ENCODE peak calls at places on chromosomes 16 and 17, in four cellular contexts. A, J, Q and N are unnamed samples.
A peak's percentile ranks its signal among the peaks of the same experiment; 100 is the strongest.

GRCh38 chr17:5630434-5630833 is 46.1 kb upstream of the NLRP1 start:
- DNase-seq in Q (no peak), A (no peak), J (no peak), N (no peak)

GRCh38 chr17:7217113-7217987 is 2.3 kb downstream of the DLG4 start:
- DNase-seq in J (no peak), Q (no peak), A (no peak), N (peak; percentile 82)

GRCh38 chr17:46929413-46929812 is 6.5 kb downstream of the GOSR2 start:
- DNase-seq in Q (no peak), A (no peak), J (no peak), N (no peak)

GRCh38 chr16:24544640-24545039 is 5.3 kb downstream of the RBBP6 start:
- DNase-seq in J (no peak), Q (no peak), A (no peak), N (no peak)

GRCh38 chr17:77427471-77427991 is 286.8 kb downstream of the SEC14L1 start:
- DNase-seq in Q (no peak), J (no peak), A (no peak), N (peak; percentile 52)

GRCh38 chr17:72095316-72095715 is 25.5 kb upstream of the SOX9 start:
- DNase-seq in Q (no peak), A (no peak), J (no peak), N (no peak)

GRCh38 chr17:20171741-20172377 is 162.7 kb downstream of the SPECC1 start:
- DNase-seq in J (no peak), Q (no peak), A (peak; percentile 27), N (no peak)

GRCh38 chr17:29138991-29139682 is 41.1 kb downstream of the MYO18A start:
- DNase-seq in J (no peak), Q (no peak), A (no peak), N (no peak)

GRCh38 chr17:45923511-45924268 is 29.3 kb downstream of the MAPT start:
- DNase-seq in Q (no peak), J (no peak), A (peak; percentile 86), N (no peak)

GRCh38 chr17:28547096-28547622 is 5.3 kb downstream of the UNC119 start:
- DNase-seq in A (no peak), Q (no peak), J (no peak), N (no peak)

GRCh38 chr17:64336760-64337413 is 53.8 kb downstream of the PECAM1 start:
- DNase-seq in A (no peak), Q (peak; percentile 7), J (no peak), N (no peak)

GRCh38 chr17:27539794-27540193 is 83.5 kb downstream of the KSR1 start:
- DNase-seq in Q (no peak), A (no peak), J (no peak), N (no peak)

GRCh38 chr17:78707016-78707415 is 75.1 kb downstream of the CYTH1 start:
- DNase-seq in A (no peak), J (no peak), Q (no peak), N (peak; percentile 45)

GRCh38 chr17:20997711-20998570 is 44.9 kb downstream of the USP22 start:
- DNase-seq in J (no peak), A (no peak), Q (no peak), N (peak; percentile 41)

GRCh38 chr17:77645441-77646430 is 312.8 kb upstream of the TNRC6C start:
- DNase-seq in Q (no peak), A (no peak), J (no peak), N (no peak)

GRCh38 chr16:58814348-58814801 is 80.3 kb upstream of the GOT2 start:
- DNase-seq in A (peak; percentile 16), J (no peak), Q (peak; percentile 13), N (peak; percentile 70)

GRCh38 chr17:74089869-74090464 is 113.5 kb upstream of the RPL38 start:
- DNase-seq in J (peak; percentile 11), Q (peak; percentile 61), A (peak; percentile 68), N (peak; percentile 63)

GRCh38 chr17:27290916-27291598 is 2.9 kb upstream of the WSB1 start:
- DNase-seq in J (no peak), Q (no peak), A (peak; percentile 28), N (no peak)

GRCh38 chr16:17222756-17223411 is 247.9 kb downstream of the XYLT1 start:
- DNase-seq in J (no peak), Q (no peak), A (no peak), N (no peak)

GRCh38 chr17:81386646-81387234 is 8.5 kb upstream of the BAHCC1 start:
- DNase-seq in A (peak; percentile 45), J (no peak), Q (no peak), N (peak; percentile 73)

GRCh38 chr17:12282056-12282455 is 261.4 kb downstream of the MAP2K4 start:
- DNase-seq in J (no peak), A (no peak), Q (no peak), N (no peak)

GRCh38 chr17:31068291-31068690 is 26.5 kb upstream of the NF1 start:
- DNase-seq in A (peak; percentile 37), J (no peak), Q (no peak), N (peak; percentile 8)

GRCh38 chr16:65749566-65749965 is 616.9 kb upstream of the CDH5 start:
- DNase-seq in A (no peak), J (no peak), Q (no peak), N (no peak)

GRCh38 chr16:53785044-53785443 is 81.1 kb downstream of the FTO start:
- DNase-seq in J (no peak), Q (no peak), A (no peak), N (no peak)

GRCh38 chr16:10325783-10326543 is 59.9 kb upstream of the ATF7IP2 start:
- DNase-seq in Q (no peak), A (no peak), J (no peak), N (no peak)

GRCh38 chr17:59783221-59784016 is 76.0 kb downstream of the VMP1 start:
- DNase-seq in A (no peak), J (no peak), Q (no peak), N (peak; percentile 73)

GRCh38 chr17:78442648-78443128 is 64.2 kb downstream of the PGS1 start:
- DNase-seq in Q (no peak), A (no peak), J (no peak), N (no peak)

GRCh38 chr17:17183744-17184143 is 22.4 kb downstream of the PLD6 start:
- DNase-seq in A (no peak), J (no peak), Q (no peak), N (no peak)

GRCh38 chr17:17180141-17180603 is 26.0 kb downstream of the PLD6 start:
- DNase-seq in A (no peak), J (no peak), Q (no peak), N (no peak)

GRCh38 chr17:17182601-17183136 is 23.5 kb downstream of the PLD6 start:
- DNase-seq in A (no peak), J (no peak), Q (no peak), N (no peak)

GRCh38 chr17:17180741-17181525 is 25.2 kb downstream of the PLD6 start:
- DNase-seq in Q (no peak), J (no peak), A (no peak), N (no peak)

DNA sequence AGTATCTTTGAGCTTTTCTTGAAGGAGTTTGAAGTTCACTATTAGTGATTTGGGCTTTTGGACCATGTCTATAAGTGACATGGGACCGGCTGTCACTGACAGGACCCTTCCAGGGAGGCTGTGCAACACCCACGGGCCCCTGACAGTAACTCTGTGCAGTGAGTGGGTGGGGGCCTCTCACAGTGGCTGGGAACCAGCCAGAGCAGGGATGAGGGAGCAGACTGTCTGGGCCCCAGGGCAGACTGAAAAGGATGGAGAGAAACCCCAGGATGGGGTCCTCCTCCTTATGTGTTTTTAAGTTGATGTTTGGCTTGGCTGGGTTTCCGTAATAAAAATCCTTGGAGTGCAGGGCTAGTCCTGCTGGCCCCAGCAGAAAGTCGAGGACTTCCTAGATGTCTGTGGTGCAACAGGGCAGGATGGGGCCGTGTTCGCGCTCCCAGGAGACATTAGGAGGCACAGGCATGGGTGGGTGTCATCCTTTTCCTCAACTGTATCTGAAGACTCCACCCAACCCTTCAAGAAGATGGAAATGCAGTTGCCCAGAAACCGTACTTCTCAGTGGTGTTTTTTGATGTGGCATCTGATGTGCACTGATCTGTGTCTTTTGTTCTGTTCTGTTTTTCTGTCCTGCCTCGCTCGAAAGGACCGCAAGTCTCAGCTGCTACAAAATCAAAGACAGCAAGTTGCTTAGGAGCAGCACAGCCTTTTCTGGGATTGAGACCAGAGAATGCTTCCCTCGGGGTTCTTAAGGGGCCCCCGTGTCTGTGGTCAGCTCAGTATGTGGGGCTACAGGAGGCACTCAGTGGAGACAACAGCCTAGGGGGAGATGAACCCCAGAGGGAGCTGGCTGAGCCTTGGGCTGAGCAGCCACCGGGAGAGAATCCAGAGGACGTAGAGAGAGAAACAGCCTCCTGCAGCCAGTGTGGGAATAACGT is 24.2 kb downstream of the PLD6 start:
- DNase-seq in Q (no peak), J (peak; percentile 64), A (no peak), N (no peak)
- TF ChIP-seq TCF12 in Q (no peak), J (no peak), A (no peak), N (no peak)

GRCh38 chr16:85069171-85069570 is 41.6 kb downstream of the KIAA0513 start:
- DNase-seq in A (no peak), J (no peak), Q (no peak), N (no peak)
- TF ChIP-seq TCF12 in A (no peak), J (no peak), Q (no peak), N (no peak)

GRCh38 chr17:36977568-36977967 is 28.8 kb downstream of the AATF start:
- DNase-seq in A (no peak), Q (no peak), J (no peak), N (no peak)

GRCh38 chr17:36977066-36977465 is 28.3 kb downstream of the AATF start:
- DNase-seq in A (no peak), Q (no peak), J (no peak), N (no peak)

GRCh38 chr17:36972905-36973304 is 24.2 kb downstream of the AATF start:
- DNase-seq in Q (no peak), J (no peak), A (no peak), N (no peak)

GRCh38 chr17:36978810-36979584 is 30.2 kb downstream of the AATF start:
- DNase-seq in A (no peak), Q (no peak), J (no peak), N (no peak)

DNA sequence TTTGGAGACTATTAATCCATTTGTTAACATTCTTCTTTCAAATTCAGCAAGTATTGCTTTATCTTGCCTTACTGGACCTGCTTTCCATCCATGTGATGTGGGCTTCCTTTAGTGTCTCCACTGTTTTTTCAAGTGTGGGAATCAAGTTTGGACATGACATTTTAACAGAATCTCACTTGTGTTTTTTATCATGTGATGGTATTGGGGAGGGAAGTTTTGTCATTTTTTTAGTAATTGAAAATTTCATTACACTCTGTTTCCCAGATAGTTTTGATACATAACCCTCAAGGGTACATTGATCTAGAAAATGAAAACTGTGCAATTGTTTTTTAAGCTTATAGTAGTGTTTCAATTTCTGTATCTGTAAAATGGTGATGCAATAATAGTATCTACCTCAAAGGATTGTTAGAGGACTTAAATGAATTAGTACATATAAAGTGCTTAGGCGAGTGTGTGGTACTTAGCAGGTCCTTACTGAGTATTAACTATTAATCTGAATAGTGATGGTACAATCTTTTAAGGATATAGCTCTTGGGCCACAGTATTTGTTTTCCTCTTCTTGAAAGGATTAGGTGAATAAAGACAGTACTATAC is 27.3 kb downstream of the AATF start:
- DNase-seq in A (no peak), Q (no peak), J (no peak), N (no peak)
- TF ChIP-seq TCF12 in A (no peak), Q (no peak), J (no peak), N (no peak)

GRCh38 chr16:89784409-89784808 is 32.0 kb downstream of the FANCA start:
- DNase-seq in J (no peak), A (no peak), Q (no peak), N (no peak)

GRCh38 chr16:89782489-89782888 is 34.0 kb downstream of the FANCA start:
- DNase-seq in Q (no peak), J (no peak), A (no peak), N (peak; percentile 4)

GRCh38 chr16:89775223-89775622 is 41.2 kb downstream of the FANCA start:
- DNase-seq in J (no peak), Q (no peak), A (no peak), N (no peak)

GRCh38 chr16:89779231-89779912 is 37.1 kb downstream of the FANCA start:
- DNase-seq in A (no peak), Q (no peak), J (no peak), N (peak; percentile 4)

GRCh38 chr16:89779917-89780316 is 36.5 kb downstream of the FANCA start:
- DNase-seq in A (no peak), Q (no peak), J (no peak), N (no peak)
- TF ChIP-seq TCF12 in A (no peak), Q (no peak), J (no peak), N (no peak)